ENCODE peak calls at places on chromosomes 3 and 15, in five cellular contexts. H, N, A, W and J are unnamed samples.

GRCh38 chr15:84833447-84833846 is 16.3 kb downstream of the ALPK3 start:
- DNase-seq in W (no peak), H (no peak), N (no peak), A (no peak), J (no peak)

GRCh38 chr3:99662838-99663570 is 24.6 kb downstream of the COL8A1 start:
- DNase-seq in W (no peak), A (no peak), H (no peak), N (no peak), J (peak)

GRCh38 chr3:126998320-126998719 is 15.4 kb downstream of the PLXNA1 start:
- DNase-seq in W (no peak), A (peak), H (no peak), N (peak), J (no peak)

GRCh38 chr3:102124301-102125158 is 275.2 kb downstream of the NFKBIZ start:
- DNase-seq in W (no peak), A (no peak), N (no peak), H (no peak), J (no peak)

GRCh38 chr15:101724675-101725005 is 367 bp upstream of the TARS3 start:
- DNase-seq in W (no peak), A (no peak), H (no peak), N (no peak), J (no peak)

GRCh38 chr3:65436580-65436979 is 602.1 kb downstream of the MAGI1 start:
- DNase-seq in N (peak), A (peak), W (no peak), H (no peak), J (no peak)

GRCh38 chr3:72373139-72373538 is 475.1 kb downstream of the SHQ1 start:
- DNase-seq in A (no peak), W (no peak), H (no peak), N (no peak), J (no peak)

GRCh38 chr3:97070302-97070701 is 255.9 kb downstream of the EPHA6 start:
- DNase-seq in W (no peak), H (no peak), A (no peak), N (no peak), J (no peak)

GRCh38 chr15:73495171-73495570 is 52.2 kb downstream of the REC114 start:
- DNase-seq in H (no peak), N (no peak), A (no peak), W (no peak), J (no peak)

GRCh38 chr3:101803152-101803782 is 24.3 kb downstream of the NXPE3 start:
- DNase-seq in H (peak), W (no peak), N (peak), A (peak), J (no peak)

GRCh38 chr3:169562988-169563774 is 100.3 kb downstream of the MECOM start:
- DNase-seq in A (no peak), N (peak), H (no peak), W (no peak), J (no peak)

GRCh38 chr3:98778383-98778782 is 15.2 kb downstream of the ST3GAL6 start:
- DNase-seq in N (no peak), W (no peak), H (no peak), A (no peak), J (no peak)

GRCh38 chr3:172595648-172596393 is 72.6 kb upstream of the TNFSF10 start:
- DNase-seq in H (peak), A (peak), N (peak), W (no peak), J (no peak)

GRCh38 chr3:31695280-31696008 is 162.7 kb downstream of the STT3B start:
- DNase-seq in A (no peak), N (peak), H (peak), W (no peak), J (no peak)

GRCh38 chr3:158912188-158912587 is 110.3 kb downstream of the MFSD1 start:
- DNase-seq in W (no peak), H (no peak), A (no peak), N (peak), J (no peak)

GRCh38 chr3:4633078-4634004 is 140.2 kb downstream of the ITPR1 start:
- DNase-seq in N (peak), A (no peak), H (no peak), W (no peak), J (peak)